ENCODE peak calls at places on chromosomes 3 and 15, in seven cellular contexts. One of them, this sample, is unnamed.

GRCh38 chr3:126050626-126051025 is 33.3 kb downstream of the SLC41A3 start:
- DNase-seq in prostate gland: no peak
- DNase-seq in AG10803: no peak
- DNase-seq in activated CD4-positive, alpha-beta T cell treated with anti-CD3 and anti-CD28 coated beads for 4 hours: no peak
- DNase-seq in stimulated activated CD4-positive, alpha-beta T cell treated with anti-CD3 and anti-CD28 coated beads, Interleukin-15, amount 100 ng/mL, for 1 hour: no peak
- DNase-seq in hepatocyte: no peak
- DNase-seq in DMS 273 treated with DMSO at 0.1 percent for 48 hours: no peak
- DNase-seq in this sample: no peak

GRCh38 chr3:160400631-160401150 is 1.2 kb downstream of the SMC4 start:
- DNase-seq in hepatocyte: peak
- DNase-seq in activated CD4-positive, alpha-beta T cell treated with anti-CD3 and anti-CD28 coated beads for 4 hours: peak
- DNase-seq in prostate gland: peak
- DNase-seq in AG10803: no peak
- DNase-seq in stimulated activated CD4-positive, alpha-beta T cell treated with anti-CD3 and anti-CD28 coated beads, Interleukin-15, amount 100 ng/mL, for 1 hour: no peak
- DNase-seq in DMS 273 treated with DMSO at 0.1 percent for 48 hours: no peak
- DNase-seq in this sample: peak

GRCh38 chr15:99762288-99762687 is 29.1 kb upstream of the LYSMD4 start:
- DNase-seq in prostate gland: no peak
- DNase-seq in hepatocyte: no peak
- DNase-seq in DMS 273 treated with DMSO at 0.1 percent for 48 hours: no peak
- DNase-seq in stimulated activated CD4-positive, alpha-beta T cell treated with anti-CD3 and anti-CD28 coated beads, Interleukin-15, amount 100 ng/mL, for 1 hour: no peak
- DNase-seq in activated CD4-positive, alpha-beta T cell treated with anti-CD3 and anti-CD28 coated beads for 4 hours: no peak
- DNase-seq in AG10803: no peak
- DNase-seq in this sample: no peak

GRCh38 chr3:9246196-9246595 is 3.2 kb downstream of the SRGAP3 start:
- DNase-seq in hepatocyte: no peak
- DNase-seq in prostate gland: no peak
- DNase-seq in AG10803: no peak
- DNase-seq in stimulated activated CD4-positive, alpha-beta T cell treated with anti-CD3 and anti-CD28 coated beads, Interleukin-15, amount 100 ng/mL, for 1 hour: no peak
- DNase-seq in DMS 273 treated with DMSO at 0.1 percent for 48 hours: no peak
- DNase-seq in activated CD4-positive, alpha-beta T cell treated with anti-CD3 and anti-CD28 coated beads for 4 hours: no peak
- DNase-seq in this sample: no peak

GRCh38 chr3:30890907-30891306 is 3.6 kb downstream of the GADL1 start:
- DNase-seq in hepatocyte: no peak
- DNase-seq in stimulated activated CD4-positive, alpha-beta T cell treated with anti-CD3 and anti-CD28 coated beads, Interleukin-15, amount 100 ng/mL, for 1 hour: no peak
- DNase-seq in activated CD4-positive, alpha-beta T cell treated with anti-CD3 and anti-CD28 coated beads for 4 hours: no peak
- DNase-seq in prostate gland: no peak
- DNase-seq in DMS 273 treated with DMSO at 0.1 percent for 48 hours: no peak
- DNase-seq in AG10803: no peak
- DNase-seq in this sample: no peak

GRCh38 chr15:96333194-96334016 is 2.9 kb downstream of the NR2F2 start:
- DNase-seq in DMS 273 treated with DMSO at 0.1 percent for 48 hours: no peak
- DNase-seq in stimulated activated CD4-positive, alpha-beta T cell treated with anti-CD3 and anti-CD28 coated beads, Interleukin-15, amount 100 ng/mL, for 1 hour: no peak
- DNase-seq in hepatocyte: peak
- DNase-seq in AG10803: no peak
- DNase-seq in activated CD4-positive, alpha-beta T cell treated with anti-CD3 and anti-CD28 coated beads for 4 hours: no peak
- DNase-seq in prostate gland: no peak
- DNase-seq in this sample: no peak

GRCh38 chr15:52370010-52370409 is 74.4 kb upstream of the MYO5C start:
- DNase-seq in DMS 273 treated with DMSO at 0.1 percent for 48 hours: no peak
- DNase-seq in prostate gland: no peak
- DNase-seq in AG10803: no peak
- DNase-seq in hepatocyte: no peak
- DNase-seq in stimulated activated CD4-positive, alpha-beta T cell treated with anti-CD3 and anti-CD28 coated beads, Interleukin-15, amount 100 ng/mL, for 1 hour: no peak
- DNase-seq in activated CD4-positive, alpha-beta T cell treated with anti-CD3 and anti-CD28 coated beads for 4 hours: no peak
- DNase-seq in this sample: no peak

GRCh38 chr3:194396897-194397756 is 1.9 kb downstream of the GP5 start:
- DNase-seq in prostate gland: no peak
- DNase-seq in stimulated activated CD4-positive, alpha-beta T cell treated with anti-CD3 and anti-CD28 coated beads, Interleukin-15, amount 100 ng/mL, for 1 hour: no peak
- DNase-seq in activated CD4-positive, alpha-beta T cell treated with anti-CD3 and anti-CD28 coated beads for 4 hours: peak
- DNase-seq in AG10803: no peak
- DNase-seq in DMS 273 treated with DMSO at 0.1 percent for 48 hours: no peak
- DNase-seq in hepatocyte: no peak
- DNase-seq in this sample: no peak

GRCh38 chr3:189883113-189883753 is 237.5 kb downstream of the P3H2 start:
- DNase-seq in stimulated activated CD4-positive, alpha-beta T cell treated with anti-CD3 and anti-CD28 coated beads, Interleukin-15, amount 100 ng/mL, for 1 hour: no peak
- DNase-seq in hepatocyte: no peak
- DNase-seq in prostate gland: no peak
- DNase-seq in AG10803: no peak
- DNase-seq in DMS 273 treated with DMSO at 0.1 percent for 48 hours: no peak
- DNase-seq in activated CD4-positive, alpha-beta T cell treated with anti-CD3 and anti-CD28 coated beads for 4 hours: no peak
- DNase-seq in this sample: no peak

GRCh38 chr3:29976871-29977270 is 629.5 kb upstream of the TGFBR2 start:
- DNase-seq in hepatocyte: no peak
- DNase-seq in prostate gland: no peak
- DNase-seq in DMS 273 treated with DMSO at 0.1 percent for 48 hours: no peak
- DNase-seq in activated CD4-positive, alpha-beta T cell treated with anti-CD3 and anti-CD28 coated beads for 4 hours: no peak
- DNase-seq in AG10803: no peak
- DNase-seq in stimulated activated CD4-positive, alpha-beta T cell treated with anti-CD3 and anti-CD28 coated beads, Interleukin-15, amount 100 ng/mL, for 1 hour: no peak
- DNase-seq in this sample: no peak

GRCh38 chr15:29539736-29540135 is 270.1 kb upstream of the NSMCE3 start:
- DNase-seq in AG10803: no peak
- DNase-seq in prostate gland: no peak
- DNase-seq in hepatocyte: no peak
- DNase-seq in activated CD4-positive, alpha-beta T cell treated with anti-CD3 and anti-CD28 coated beads for 4 hours: no peak
- DNase-seq in DMS 273 treated with DMSO at 0.1 percent for 48 hours: no peak
- DNase-seq in stimulated activated CD4-positive, alpha-beta T cell treated with anti-CD3 and anti-CD28 coated beads, Interleukin-15, amount 100 ng/mL, for 1 hour: no peak
- DNase-seq in this sample: no peak

GRCh38 chr3:43153189-43154083 is 47.6 kb upstream of the POMGNT2 start:
- DNase-seq in DMS 273 treated with DMSO at 0.1 percent for 48 hours: no peak
- DNase-seq in activated CD4-positive, alpha-beta T cell treated with anti-CD3 and anti-CD28 coated beads for 4 hours: no peak
- DNase-seq in prostate gland: no peak
- DNase-seq in stimulated activated CD4-positive, alpha-beta T cell treated with anti-CD3 and anti-CD28 coated beads, Interleukin-15, amount 100 ng/mL, for 1 hour: no peak
- DNase-seq in AG10803: peak
- DNase-seq in hepatocyte: peak
- DNase-seq in this sample: no peak

GRCh38 chr3:132134611-132135010 is 99.8 kb upstream of the CPNE4 start:
- DNase-seq in AG10803: peak
- DNase-seq in DMS 273 treated with DMSO at 0.1 percent for 48 hours: no peak
- DNase-seq in hepatocyte: no peak
- DNase-seq in stimulated activated CD4-positive, alpha-beta T cell treated with anti-CD3 and anti-CD28 coated beads, Interleukin-15, amount 100 ng/mL, for 1 hour: no peak
- DNase-seq in activated CD4-positive, alpha-beta T cell treated with anti-CD3 and anti-CD28 coated beads for 4 hours: no peak
- DNase-seq in prostate gland: no peak
- DNase-seq in this sample: no peak

GRCh38 chr3:37194533-37194932 is 20.2 kb upstream of the LRRFIP2 start:
- DNase-seq in AG10803: no peak
- DNase-seq in stimulated activated CD4-positive, alpha-beta T cell treated with anti-CD3 and anti-CD28 coated beads, Interleukin-15, amount 100 ng/mL, for 1 hour: no peak
- DNase-seq in prostate gland: no peak
- DNase-seq in hepatocyte: no peak
- DNase-seq in DMS 273 treated with DMSO at 0.1 percent for 48 hours: no peak
- DNase-seq in activated CD4-positive, alpha-beta T cell treated with anti-CD3 and anti-CD28 coated beads for 4 hours: no peak
- DNase-seq in this sample: no peak

GRCh38 chr3:9247361-9248231 is 1.9 kb downstream of the SRGAP3 start:
- DNase-seq in stimulated activated CD4-positive, alpha-beta T cell treated with anti-CD3 and anti-CD28 coated beads, Interleukin-15, amount 100 ng/mL, for 1 hour: no peak
- DNase-seq in DMS 273 treated with DMSO at 0.1 percent for 48 hours: no peak
- DNase-seq in activated CD4-positive, alpha-beta T cell treated with anti-CD3 and anti-CD28 coated beads for 4 hours: no peak
- DNase-seq in hepatocyte: no peak
- DNase-seq in AG10803: no peak
- DNase-seq in prostate gland: no peak
- DNase-seq in this sample: no peak

GRCh38 chr3:30342319-30343060 is 263.9 kb upstream of the TGFBR2 start:
- DNase-seq in prostate gland: peak
- DNase-seq in DMS 273 treated with DMSO at 0.1 percent for 48 hours: no peak
- DNase-seq in AG10803: peak
- DNase-seq in hepatocyte: peak
- DNase-seq in activated CD4-positive, alpha-beta T cell treated with anti-CD3 and anti-CD28 coated beads for 4 hours: no peak
- DNase-seq in stimulated activated CD4-positive, alpha-beta T cell treated with anti-CD3 and anti-CD28 coated beads, Interleukin-15, amount 100 ng/mL, for 1 hour: no peak
- DNase-seq in this sample: no peak

GRCh38 chr3:20225769-20226168 is 39.8 kb upstream of the SGO1 start:
- DNase-seq in DMS 273 treated with DMSO at 0.1 percent for 48 hours: no peak
- DNase-seq in activated CD4-positive, alpha-beta T cell treated with anti-CD3 and anti-CD28 coated beads for 4 hours: no peak
- DNase-seq in AG10803: peak
- DNase-seq in prostate gland: no peak
- DNase-seq in stimulated activated CD4-positive, alpha-beta T cell treated with anti-CD3 and anti-CD28 coated beads, Interleukin-15, amount 100 ng/mL, for 1 hour: no peak
- DNase-seq in hepatocyte: peak
- DNase-seq in this sample: no peak

GRCh38 chr15:58438956-58439355 is 7.2 kb downstream of the LIPC start:
- DNase-seq in AG10803: peak
- DNase-seq in activated CD4-positive, alpha-beta T cell treated with anti-CD3 and anti-CD28 coated beads for 4 hours: peak
- DNase-seq in prostate gland: no peak
- DNase-seq in hepatocyte: peak
- DNase-seq in DMS 273 treated with DMSO at 0.1 percent for 48 hours: peak
- DNase-seq in stimulated activated CD4-positive, alpha-beta T cell treated with anti-CD3 and anti-CD28 coated beads, Interleukin-15, amount 100 ng/mL, for 1 hour: no peak
- DNase-seq in this sample: peak

GRCh38 chr3:147120029-147120428 is 286.3 kb downstream of the ZIC4 start:
- DNase-seq in prostate gland: no peak
- DNase-seq in DMS 273 treated with DMSO at 0.1 percent for 48 hours: no peak
- DNase-seq in AG10803: peak
- DNase-seq in stimulated activated CD4-positive, alpha-beta T cell treated with anti-CD3 and anti-CD28 coated beads, Interleukin-15, amount 100 ng/mL, for 1 hour: no peak
- DNase-seq in activated CD4-positive, alpha-beta T cell treated with anti-CD3 and anti-CD28 coated beads for 4 hours: no peak
- DNase-seq in hepatocyte: peak
- DNase-seq in this sample: no peak

GRCh38 chr3:195769551-195769950 is 42.2 kb downstream of the MUC4 start:
- DNase-seq in hepatocyte: no peak
- DNase-seq in DMS 273 treated with DMSO at 0.1 percent for 48 hours: no peak
- DNase-seq in activated CD4-positive, alpha-beta T cell treated with anti-CD3 and anti-CD28 coated beads for 4 hours: no peak
- DNase-seq in stimulated activated CD4-positive, alpha-beta T cell treated with anti-CD3 and anti-CD28 coated beads, Interleukin-15, amount 100 ng/mL, for 1 hour: no peak
- DNase-seq in AG10803: no peak
- DNase-seq in prostate gland: no peak
- DNase-seq in this sample: no peak

GRCh38 chr15:96431787-96432186 is 101.3 kb downstream of the NR2F2 start:
- DNase-seq in prostate gland: no peak
- DNase-seq in stimulated activated CD4-positive, alpha-beta T cell treated with anti-CD3 and anti-CD28 coated beads, Interleukin-15, amount 100 ng/mL, for 1 hour: no peak
- DNase-seq in hepatocyte: no peak
- DNase-seq in DMS 273 treated with DMSO at 0.1 percent for 48 hours: no peak
- DNase-seq in activated CD4-positive, alpha-beta T cell treated with anti-CD3 and anti-CD28 coated beads for 4 hours: no peak
- DNase-seq in AG10803: no peak
- DNase-seq in this sample: no peak

This sample was measured in NCI-H774.